ENCODE peak calls at places on chromosomes 1 and 21, in nine cellular contexts. I is pancreas, O is stomach, F is psoas muscle, E is dorsolateral prefrontal cortex, X is heart right ventricle, Q is prostate gland, T is HCT116, V is uterus. L is an unnamed sample.

GRCh38 chr1:49340576-49340975 is 563.9 kb upstream of the BEND5 start:
- DNase-seq in I (no peak), O (no peak), F (no peak), E (no peak), X (no peak), Q (no peak), T (no peak), V (no peak), L (no peak)

GRCh38 chr1:39525366-39526165 is 34.1 kb downstream of the BMP8A start:
- DNase-seq in I (no peak), O (peak; percentile 40), F (no peak), E (no peak), X (peak; percentile 28), Q (no peak), T (no peak), V (no peak), L (no peak)

GRCh38 chr1:175270361-175270760 is 77.8 kb upstream of the KIAA0040 start:
- DNase-seq in I (no peak), O (no peak), F (no peak), E (no peak), X (peak; percentile 43), Q (no peak), T (no peak), V (no peak), L (no peak)

GRCh38 chr1:213245270-213245669 is 194.2 kb downstream of the RPS6KC1 start:
- DNase-seq in I (no peak), O (no peak), F (no peak), E (no peak), X (no peak), Q (no peak), T (no peak), V (no peak), L (no peak)

GRCh38 chr21:38938343-38938742 is 132.6 kb downstream of the ETS2 start:
- DNase-seq in I (no peak), O (no peak), F (no peak), E (no peak), X (no peak), Q (no peak), T (no peak), V (no peak), L (no peak)

GRCh38 chr1:66412689-66413088 is 121.3 kb upstream of the SGIP1 start:
- DNase-seq in I (no peak), O (no peak), F (no peak), E (no peak), X (no peak), Q (no peak), T (no peak), V (no peak), L (no peak)

GRCh38 chr1:171174895-171175294 is 10.2 kb upstream of the FMO2 start:
- DNase-seq in I (no peak), O (no peak), F (no peak), E (no peak), X (no peak), Q (no peak), T (no peak), V (no peak), L (no peak)

GRCh38 chr1:4050998-4051397 is 150.9 kb upstream of the C1orf174 start:
- DNase-seq in I (no peak), O (no peak), F (no peak), E (no peak), X (no peak), Q (no peak), T (no peak), V (no peak), L (no peak)

GRCh38 chr1:76870037-76870436 is 2.8 kb downstream of the ST6GALNAC5 start:
- DNase-seq in I (no peak), O (no peak), F (no peak), E (no peak), X (no peak), Q (no peak), T (no peak), V (no peak), L (no peak)

GRCh38 chr1:151920147-151920546 is 10.8 kb upstream of the THEM4 start:
- DNase-seq in I (no peak), O (no peak), F (no peak), E (no peak), X (no peak), Q (no peak), T (no peak), V (no peak), L (no peak)

GRCh38 chr1:204733289-204733688 is 47.8 kb upstream of the LRRN2 start:
- DNase-seq in I (no peak), O (no peak), F (no peak), E (no peak), X (no peak), Q (no peak), T (no peak), V (no peak), L (no peak)

GRCh38 chr1:86140481-86140880 is 16.1 kb downstream of the COL24A1 start:
- DNase-seq in I (no peak), O (no peak), F (no peak), E (no peak), X (no peak), Q (no peak), T (no peak), V (no peak), L (no peak)

GRCh38 chr1:203286161-203286984 is 18.9 kb upstream of the BTG2 start:
- DNase-seq in I (peak; percentile 53), O (peak; percentile 66), F (no peak), E (peak; percentile 60), X (no peak), Q (no peak), T (no peak), V (no peak), L (no peak)

GRCh38 chr1:240467895-240468294 is 144.1 kb downstream of the GREM2 start:
- DNase-seq in I (no peak), O (no peak), F (no peak), E (no peak), X (no peak), Q (no peak), T (no peak), V (no peak), L (no peak)
- H3K4me3 ChIP-seq in I (no peak overlapping the region), O (no peak overlapping the region), F (no peak overlapping the region), E (no peak overlapping the region), X (no peak overlapping the region), Q (no peak overlapping the region), T (no peak overlapping the region), V (no peak overlapping the region), L (no peak overlapping the region)

GRCh38 chr1:33608825-33609400 is 136.5 kb downstream of the ZSCAN20 start:
- DNase-seq in I (no peak), O (no peak), F (no peak), E (no peak), X (no peak), Q (no peak), T (no peak), V (no peak), L (no peak)

GRCh38 chr1:33607444-33608005 is 135.1 kb downstream of the ZSCAN20 start:
- DNase-seq in I (no peak), O (no peak), F (no peak), E (no peak), X (no peak), Q (no peak), T (no peak), V (no peak), L (no peak)

GRCh38 chr1:33610391-33610790 is 137.9 kb downstream of the ZSCAN20 start:
- DNase-seq in I (no peak), O (no peak), F (no peak), E (no peak), X (no peak), Q (no peak), T (no peak), V (no peak), L (no peak)

GRCh38 chr1:33610864-33611455 is 138.5 kb downstream of the ZSCAN20 start:
- DNase-seq in I (no peak), O (no peak), F (no peak), E (no peak), X (no peak), Q (no peak), T (no peak), V (no peak), L (no peak)

GRCh38 chr1:33609739-33610138 is 137.3 kb downstream of the ZSCAN20 start:
- DNase-seq in I (no peak), O (no peak), F (no peak), E (no peak), X (no peak), Q (no peak), T (no peak), V (no peak), L (no peak)
- TF ChIP-seq CTCF in I (no peak), O (no peak), F (no peak), E (no peak), X (no peak), Q (no peak), T (no peak), V (no peak), L (no peak)

GRCh38 chr21:41504030-41504429 is 3.9 kb downstream of the TMPRSS2 start:
- DNase-seq in I (no peak), O (peak; percentile 55), F (no peak), E (no peak), X (no peak), Q (no peak), T (no peak), V (no peak), L (no peak)
- H3K27me3 ChIP-seq in I (no peaks in the 10 kb centered on the region), O (peaks cover 56% of the 10 kb centered on the region), F (peaks cover 45% of the 10 kb centered on the region), E (peaks cover 18% of the 10 kb centered on the region), X (peaks cover 81% of the 10 kb centered on the region), Q (no peaks in the 10 kb centered on the region), T (peaks cover 10% of the 10 kb centered on the region), V (no peaks in the 10 kb centered on the region), L (peaks cover 37% of the 10 kb centered on the region)

GRCh38 chr21:16589046-16589445 is 859.3 kb downstream of the USP25 start:
- DNase-seq in I (no peak), O (no peak), F (no peak), E (no peak), X (no peak), Q (no peak), T (no peak), V (no peak), L (no peak)

GRCh38 chr21:16587141-16587570 is 857.4 kb downstream of the USP25 start:
- DNase-seq in I (peak; percentile 48), O (peak; percentile 60), F (peak; percentile 65), E (peak; percentile 76), X (peak; percentile 50), Q (peak; percentile 84), T (no peak), V (peak; percentile 60), L (no peak)

GRCh38 chr21:16588433-16588860 is 858.7 kb downstream of the USP25 start:
- DNase-seq in I (peak; percentile 14), O (peak; percentile 31), F (peak; percentile 65), E (peak; percentile 93), X (peak; percentile 45), Q (peak; percentile 51), T (no peak), V (peak; percentile 74), L (peak; percentile 70)

GRCh38 chr21:16589499-16589898 is 859.7 kb downstream of the USP25 start:
- DNase-seq in I (no peak), O (no peak), F (no peak), E (no peak), X (no peak), Q (no peak), T (no peak), V (no peak), L (no peak)

GRCh38 chr21:16587671-16588379 is 858.0 kb downstream of the USP25 start:
- DNase-seq in I (no peak), O (no peak), F (no peak), E (no peak), X (no peak), Q (peak; percentile 13), T (no peak), V (peak; percentile 42), L (no peak)
- H3K4me3 ChIP-seq in I (peak overlapping the region; percentile 28), O (peak overlapping the region; percentile 40), F (peak overlapping the region; percentile 64), E (peak overlapping the region; percentile 59), X (peak overlapping the region; percentile 16), Q (peak overlapping the region; percentile 22), T (no peak overlapping the region), V (peak overlapping the region; percentile 43), L (peak overlapping the region; percentile 19)

L was measured in kidney epithelial cell.